ENCODE peak calls at places on chromosomes 6 and 20, in five cellular contexts. D, N, C, Q and P are unnamed samples.
A peak's percentile ranks its signal among the peaks of the same experiment; 100 is the strongest.

GRCh38 chr6:93419304-93420162 is at the start of gene EPHA7:
- DNase-seq in D (peak; percentile 88), C (peak; percentile 91), Q (peak; percentile 94), N (peak; percentile 95), P (peak; percentile 96)

GRCh38 chr6:104885518-104886043 is 25.9 kb upstream of the HACE1 start:
- DNase-seq in C (no peak), D (no peak), N (no peak), Q (no peak), P (no peak)

GRCh38 chr20:17807670-17808069 is 107.9 kb downstream of the BANF2 start:
- DNase-seq in Q (peak; percentile 50), D (no peak), N (no peak), C (no peak), P (no peak)

GRCh38 chr6:16524380-16524707 is 236.9 kb downstream of the ATXN1 start:
- DNase-seq in D (no peak), Q (peak; percentile 46), N (no peak), C (no peak), P (no peak)

GRCh38 chr6:66369407-66369806 is 662.4 kb upstream of the EYS start:
- DNase-seq in C (no peak), D (no peak), Q (no peak), N (no peak), P (no peak)

GRCh38 chr6:128857806-128858205 is 25.1 kb upstream of the LAMA2 start:
- DNase-seq in C (no peak), N (no peak), D (no peak), Q (no peak), P (no peak)

GRCh38 chr20:62900692-62901584 is 25.4 kb downstream of the DIDO1 start:
- DNase-seq in N (no peak), C (no peak), D (no peak), Q (no peak), P (no peak)

GRCh38 chr6:35919827-35920751 is 809 bp downstream of the SRPK1 start:
- DNase-seq in Q (peak; percentile 74), D (no peak), C (peak; percentile 15), N (peak; percentile 44), P (peak; percentile 21)

GRCh38 chr6:115735610-115736009 is 325.1 kb downstream of the FRK start:
- DNase-seq in Q (no peak), N (no peak), D (no peak), C (no peak), P (no peak)

GRCh38 chr6:123803862-123804681 is at the start of gene NKAIN2:
- DNase-seq in D (no peak), C (peak; percentile 52), N (peak; percentile 13), Q (peak; percentile 18), P (peak; percentile 55)

GRCh38 chr6:167721291-167721690 is 105.4 kb upstream of the AFDN start:
- DNase-seq in D (no peak), N (no peak), C (no peak), Q (no peak), P (no peak)

GRCh38 chr20:46199198-46199597 is 81.1 kb downstream of the CD40 start:
- DNase-seq in N (no peak), C (no peak), Q (no peak), D (no peak), P (no peak)

GRCh38 chr6:81749704-81750103 is 2.8 kb downstream of the TENT5A start:
- DNase-seq in C (no peak), Q (no peak), N (no peak), D (no peak), P (no peak)

GRCh38 chr6:16265351-16266341 is 27.3 kb downstream of the GMPR start:
- DNase-seq in C (no peak), D (no peak), Q (no peak), N (no peak), P (no peak)

GRCh38 chr6:106496791-106497190 is 132.5 kb downstream of the RTN4IP1 start:
- DNase-seq in C (no peak), D (no peak), N (no peak), Q (no peak), P (no peak)

GRCh38 chr20:49699200-49699992 is 14.3 kb downstream of the B4GALT5 start:
- DNase-seq in C (no peak), Q (peak; percentile 59), N (no peak), D (no peak), P (no peak)

GRCh38 chr6:63923139-63923739 is 287.6 kb downstream of the PHF3 start:
- DNase-seq in D (no peak), C (no peak), N (no peak), Q (peak; percentile 78), P (no peak)

GRCh38 chr20:52820641-52821292 is 151.4 kb upstream of the TSHZ2 start:
- DNase-seq in C (no peak), Q (no peak), N (no peak), D (no peak), P (no peak)

GRCh38 chr6:155107432-155108069 is 112.4 kb downstream of the TIAM2 start:
- DNase-seq in N (no peak), C (no peak), D (no peak), Q (no peak), P (no peak)

GRCh38 chr6:137258170-137258569 is 39.0 kb upstream of the IFNGR1 start:
- DNase-seq in D (no peak), C (no peak), Q (no peak), N (no peak), P (no peak)

GRCh38 chr6:46263709-46264091 is 92.9 kb upstream of the ENPP5 start:
- DNase-seq in Q (peak; percentile 95), D (no peak), N (no peak), C (no peak), P (no peak)

GRCh38 chr6:64054870-64055269 is 419.3 kb downstream of the PHF3 start:
- DNase-seq in Q (no peak), C (no peak), D (no peak), N (no peak), P (no peak)

GRCh38 chr20:50602432-50603088 is 88.8 kb downstream of the RIPOR3 start:
- DNase-seq in N (peak; percentile 15), D (no peak), C (no peak), Q (no peak), P (no peak)

GRCh38 chr6:150527100-150527499 is 72.6 kb upstream of the PLEKHG1 start:
- DNase-seq in N (no peak), C (no peak), D (no peak), Q (no peak), P (no peak)

GRCh38 chr6:1524040-1524480 is 85.7 kb upstream of the FOXC1 start:
- DNase-seq in N (peak; percentile 66), D (peak; percentile 64), C (peak; percentile 79), Q (no peak), P (peak; percentile 59)

GRCh38 chr6:42404494-42404893 is 47.2 kb downstream of the TRERF1 start:
- DNase-seq in C (peak; percentile 27), D (no peak), N (no peak), Q (peak; percentile 77), P (no peak)

GRCh38 chr6:152053332-152053731 is 245.8 kb downstream of the ESR1 start:
- DNase-seq in N (no peak), D (no peak), Q (no peak), C (no peak), P (no peak)

GRCh38 chr6:133646021-133646682 is 242.8 kb upstream of the TCF21 start:
- DNase-seq in C (no peak), D (no peak), N (no peak), Q (peak; percentile 82), P (no peak)

GRCh38 chr6:11093065-11093590 is 506 bp upstream of the SMIM13 start:
- DNase-seq in Q (peak; percentile 64), C (no peak), N (no peak), D (no peak), P (no peak)

GRCh38 chr6:53746442-53747103 is 48.2 kb upstream of the LRRC1 start:
- DNase-seq in C (no peak), N (no peak), Q (no peak), D (no peak), P (no peak)

DNA sequence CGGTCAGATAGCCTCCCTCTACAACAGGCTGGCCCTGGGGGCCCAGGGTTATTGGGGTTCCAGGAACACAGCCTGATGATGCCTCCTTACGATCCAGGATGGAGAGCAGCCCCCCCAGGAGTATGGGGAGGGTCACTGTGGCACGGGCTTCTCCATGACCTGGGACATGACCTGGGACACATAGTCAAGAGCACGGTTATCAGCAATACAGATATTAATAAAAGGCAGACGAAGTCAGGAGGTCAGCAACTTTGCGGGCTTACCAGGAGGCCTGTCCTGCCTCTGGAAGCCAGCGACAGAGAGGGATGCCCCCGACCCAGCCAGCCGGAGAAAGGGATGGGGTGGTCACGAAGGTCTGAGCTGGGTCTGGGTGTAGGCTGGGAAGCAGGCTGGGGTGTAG is 795 bp downstream of the MMP24OS start:
- DNase-seq in D (no peak), C (no peak), N (no peak), Q (no peak), P (no peak)
- H3K4me3 ChIP-seq in D (peak overlapping the region; percentile 65), C (peak overlapping the region; percentile 93), N (peak overlapping the region; percentile 74), Q (peak overlapping the region; percentile 95), P (peak overlapping the region; percentile 85)

GRCh38 chr6:157845493-157846259 is 22.6 kb downstream of the SNX9 start:
- DNase-seq in N (no peak), C (no peak), Q (no peak), D (no peak), P (no peak)
- H3K4me3 ChIP-seq in N (no peak overlapping the region), C (no peak overlapping the region), Q (no peak overlapping the region), D (no peak overlapping the region), P (no peak overlapping the region)

DNA sequence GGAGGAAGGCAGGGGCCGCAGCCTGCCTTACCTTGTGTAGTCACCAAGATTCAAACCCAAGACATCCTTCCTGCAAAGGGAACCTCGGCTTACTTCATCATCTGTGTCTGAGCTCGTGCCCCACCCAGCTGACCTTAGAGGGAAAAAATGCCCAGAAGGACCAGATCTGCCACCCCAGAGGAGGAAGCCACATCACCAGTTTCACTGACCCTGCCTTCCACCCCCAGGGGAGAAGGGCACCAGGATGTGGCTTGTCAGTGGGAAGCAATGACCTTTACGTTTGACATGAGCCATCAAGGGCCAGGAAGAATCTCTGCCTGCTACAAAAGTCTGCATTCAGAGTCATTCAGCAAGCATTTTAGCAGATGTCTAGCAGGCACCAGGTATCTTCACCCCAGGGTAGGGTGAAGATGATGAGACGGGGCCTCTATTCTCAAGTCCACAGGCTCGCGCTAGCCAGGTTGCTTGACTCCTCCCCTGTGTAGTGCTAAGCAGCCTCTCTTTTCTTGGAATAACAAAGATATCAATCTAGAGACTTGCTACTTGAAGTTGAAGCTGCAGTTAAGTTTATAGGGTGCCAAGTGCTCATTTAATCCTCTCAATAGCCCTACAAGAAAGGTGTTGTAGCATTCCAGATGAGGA is 28.1 kb downstream of the HM13 start:
- DNase-seq in Q (peak; percentile 40), D (no peak), N (no peak), C (no peak), P (no peak)
- H3K4me3 ChIP-seq in Q (no peak overlapping the region), D (no peak overlapping the region), N (no peak overlapping the region), C (no peak overlapping the region), P (no peak overlapping the region)

DNA sequence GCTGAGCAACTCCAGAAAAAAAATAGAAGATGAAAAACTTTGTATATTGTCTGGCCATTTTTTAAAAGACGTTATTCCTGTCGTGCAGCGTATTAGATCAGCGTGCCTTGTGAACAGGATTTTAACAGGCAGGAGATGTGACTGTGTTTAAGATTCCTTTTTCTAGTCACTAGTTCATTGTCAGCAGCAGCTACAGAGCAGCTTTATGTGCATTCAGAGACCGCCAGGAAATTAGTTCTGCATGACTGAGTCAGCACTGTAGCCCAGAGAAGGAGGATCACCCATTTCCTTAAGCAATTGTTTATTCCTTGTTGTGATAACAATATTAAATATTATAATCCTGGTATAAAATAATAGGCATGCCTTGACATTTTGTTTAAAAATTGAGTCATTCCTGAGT is 75.4 kb upstream of the ADGRB3 start:
- DNase-seq in Q (no peak), D (no peak), N (no peak), C (no peak), P (no peak)
- H3K4me3 ChIP-seq in Q (no peak overlapping the region), D (no peak overlapping the region), N (no peak overlapping the region), C (no peak overlapping the region), P (peak overlapping the region; percentile 21)

GRCh38 chr6:29626948-29627761 is 5.8 kb downstream of the GABBR1 start:
- DNase-seq in N (peak; percentile 28), C (no peak), Q (peak; percentile 32), D (no peak), P (no peak)
- H3K4me3 ChIP-seq in N (no peak overlapping the region), C (peak overlapping the region; percentile 62), Q (peak overlapping the region; percentile 70), D (peak overlapping the region; percentile 62), P (peak overlapping the region; percentile 70)